ENCODE peak calls at places on chromosome 20, in seven cellular contexts. P is PC-3, Y is epithelial cell of esophagus, U is OCI-LY7, M is AG04450, Z is brain microvascular endothelial cell, B is kidney epithelial cell. G is an unnamed sample.

GRCh38 chr20:57391439-57392129 is 388 bp downstream of the RBM38 start:
- DNase-seq in P (peak), Y (peak), U (peak), M (no peak), Z (no peak), B (no peak), G (no peak)

GRCh38 chr20:36645998-36646397 is at the start of gene SLA2:
- DNase-seq in P (no peak), Y (no peak), U (peak), M (no peak), Z (no peak), B (no peak), G (no peak)

GRCh38 chr20:611047-611842 is 1.1 kb upstream of the TCF15 start:
- DNase-seq in P (no peak), Y (no peak), U (no peak), M (no peak), Z (no peak), B (no peak), G (no peak)

GRCh38 chr20:49612127-49612738 is 44.3 kb upstream of the PTGIS start:
- DNase-seq in P (no peak), Y (no peak), U (no peak), M (no peak), Z (no peak), B (no peak), G (no peak)

GRCh38 chr20:17650301-17650761 is 31.7 kb downstream of the RRBP1 start:
- DNase-seq in P (no peak), Y (no peak), U (peak), M (no peak), Z (no peak), B (no peak), G (no peak)

GRCh38 chr20:56995157-56995556 is 271.3 kb downstream of the BMP7 start:
- DNase-seq in P (no peak), Y (no peak), U (no peak), M (no peak), Z (no peak), B (no peak), G (no peak)

GRCh38 chr20:38728911-38729642 is 4.8 kb downstream of the SLC32A1 start:
- DNase-seq in P (no peak), Y (no peak), U (no peak), M (no peak), Z (no peak), B (no peak), G (no peak)

GRCh38 chr20:50654899-50655298 is 36.4 kb downstream of the RIPOR3 start:
- DNase-seq in P (no peak), Y (no peak), U (no peak), M (no peak), Z (no peak), B (no peak), G (no peak)

GRCh38 chr20:5180421-5180820 is 53.6 kb downstream of the CDS2 start:
- DNase-seq in P (no peak), Y (no peak), U (no peak), M (no peak), Z (no peak), B (no peak), G (no peak)

GRCh38 chr20:38150595-38151170 is 14.4 kb downstream of the TGM2 start:
- DNase-seq in P (no peak), Y (no peak), U (no peak), M (no peak), Z (no peak), B (no peak), G (no peak)

GRCh38 chr20:39137299-39137698 is 175.2 kb downstream of the DHX35 start:
- DNase-seq in P (no peak), Y (no peak), U (no peak), M (no peak), Z (no peak), B (no peak), G (no peak)

GRCh38 chr20:39700527-39700926 is 738.4 kb downstream of the DHX35 start:
- DNase-seq in P (no peak), Y (no peak), U (no peak), M (no peak), Z (no peak), B (no peak), G (no peak)

GRCh38 chr20:10505320-10506226 is 70.5 kb downstream of the SLX4IP start:
- DNase-seq in P (no peak), Y (peak), U (no peak), M (no peak), Z (no peak), B (no peak), G (no peak)

GRCh38 chr20:37803476-37804307 is 99.2 kb upstream of the VSTM2L start:
- DNase-seq in P (no peak), Y (no peak), U (peak), M (no peak), Z (no peak), B (no peak), G (no peak)

GRCh38 chr20:54168961-54169862 is 4.6 kb downstream of the CYP24A1 start:
- DNase-seq in P (peak), Y (peak), U (no peak), M (no peak), Z (no peak), B (no peak), G (no peak)

GRCh38 chr20:1669304-1669703 is 11.7 kb upstream of the SIRPG start:
- DNase-seq in P (no peak), Y (no peak), U (no peak), M (no peak), Z (peak), B (no peak), G (no peak)

GRCh38 chr20:35303735-35304431 is 11.7 kb upstream of the FAM83C start:
- DNase-seq in P (peak), Y (peak), U (peak), M (no peak), Z (peak), B (peak), G (peak)

GRCh38 chr20:31515775-31516107 is 1.5 kb downstream of the HM13 start:
- DNase-seq in P (no peak), Y (no peak), U (peak), M (no peak), Z (no peak), B (no peak), G (no peak)

GRCh38 chr20:49661560-49662329 is 51.9 kb downstream of the B4GALT5 start:
- DNase-seq in P (no peak), Y (peak), U (no peak), M (no peak), Z (no peak), B (no peak), G (no peak)

GRCh38 chr20:50107796-50108331 is 5.1 kb downstream of the UBE2V1 start:
- DNase-seq in P (no peak), Y (no peak), U (no peak), M (no peak), Z (no peak), B (no peak), G (no peak)

GRCh38 chr20:6468751-6469150 is 298.7 kb upstream of the BMP2 start:
- DNase-seq in P (peak), Y (no peak), U (no peak), M (no peak), Z (no peak), B (no peak), G (no peak)

GRCh38 chr20:23245553-23246128 is 105.0 kb upstream of the NXT1 start:
- DNase-seq in P (peak), Y (peak), U (peak), M (no peak), Z (no peak), B (no peak), G (no peak)

GRCh38 chr20:31543966-31544598 is 29.8 kb downstream of the HM13 start:
- DNase-seq in P (peak), Y (peak), U (no peak), M (peak), Z (peak), B (no peak), G (peak)

GRCh38 chr20:49672109-49672681 is 41.5 kb downstream of the B4GALT5 start:
- DNase-seq in P (no peak), Y (no peak), U (peak), M (no peak), Z (no peak), B (no peak), G (peak)

GRCh38 chr20:37362821-37363220 is 16.9 kb downstream of the SRC start:
- DNase-seq in P (no peak), Y (no peak), U (no peak), M (no peak), Z (no peak), B (no peak), G (no peak)

GRCh38 chr20:44016525-44016924 is 101.9 kb downstream of the TOX2 start:
- DNase-seq in P (no peak), Y (no peak), U (no peak), M (no peak), Z (no peak), B (no peak), G (no peak)

GRCh38 chr20:23059831-23060230 is 10.4 kb upstream of the THBD start:
- DNase-seq in P (no peak), Y (no peak), U (no peak), M (no peak), Z (no peak), B (no peak), G (no peak)

GRCh38 chr20:57432874-57433491 is 41.8 kb downstream of the RBM38 start:
- DNase-seq in P (peak), Y (peak), U (peak), M (no peak), Z (no peak), B (no peak), G (no peak)

GRCh38 chr20:32012159-32012682 is 2.0 kb downstream of the CCM2L start:
- DNase-seq in P (no peak), Y (no peak), U (no peak), M (no peak), Z (no peak), B (no peak), G (no peak)

GRCh38 chr20:40532103-40532502 is 156.9 kb downstream of the MAFB start:
- DNase-seq in P (no peak), Y (peak), U (peak), M (no peak), Z (peak), B (no peak), G (no peak)

GRCh38 chr20:52103469-52103910 is 88.1 kb downstream of the ZFP64 start:
- DNase-seq in P (no peak), Y (peak), U (no peak), M (no peak), Z (peak), B (no peak), G (no peak)

GRCh38 chr20:36904690-36905089 is 28.8 kb downstream of the TLDC2 start:
- DNase-seq in P (no peak), Y (no peak), U (no peak), M (no peak), Z (no peak), B (no peak), G (no peak)

GRCh38 chr20:62891111-62891510 is 29.5 kb upstream of the TCFL5 start:
- DNase-seq in P (no peak), Y (no peak), U (no peak), M (no peak), Z (no peak), B (no peak), G (no peak)

GRCh38 chr20:47354388-47354709 is 2.1 kb downstream of the ZMYND8 start:
- DNase-seq in P (no peak), Y (no peak), U (no peak), M (no peak), Z (no peak), B (no peak), G (no peak)

GRCh38 chr20:5608448-5609161 is 141.6 kb upstream of the SHLD1 start:
- DNase-seq in P (peak), Y (peak), U (no peak), M (no peak), Z (no peak), B (no peak), G (no peak)

GRCh38 chr20:23244207-23244915 is 106.2 kb upstream of the NXT1 start:
- DNase-seq in P (no peak), Y (no peak), U (no peak), M (no peak), Z (no peak), B (no peak), G (no peak)

GRCh38 chr20:4026093-4026601 is 10.8 kb upstream of the RNF24 start:
- DNase-seq in P (peak), Y (peak), U (no peak), M (peak), Z (peak), B (no peak), G (no peak)
- TF ChIP-seq CTCF in P (peak), Y (peak), U (peak), M (peak), Z (peak), B (peak), G (peak)

GRCh38 chr20:19812056-19812455 is 54.0 kb downstream of the RIN2 start:
- DNase-seq in P (no peak), Y (no peak), U (no peak), M (peak), Z (no peak), B (no peak), G (no peak)
- H3K4me3 ChIP-seq in P (no peak), Y (no peak), U (no peak), M (no peak), Z (no peak), B (no peak), G (no peak)

GRCh38 chr20:45467172-45467571 is 2.4 kb upstream of the WFDC2 start:
- DNase-seq in P (no peak), Y (no peak), U (no peak), M (no peak), Z (no peak), B (no peak), G (no peak)

GRCh38 chr20:45467861-45468260 is 1.7 kb upstream of the WFDC2 start:
- DNase-seq in P (no peak), Y (no peak), U (no peak), M (no peak), Z (no peak), B (no peak), G (no peak)

GRCh38 chr20:45469336-45470261 is at the start of gene WFDC2:
- DNase-seq in P (no peak), Y (no peak), U (no peak), M (no peak), Z (no peak), B (no peak), G (no peak)

GRCh38 chr20:45470262-45470931 is 844 bp downstream of the WFDC2 start:
- DNase-seq in P (no peak), Y (peak), U (no peak), M (no peak), Z (no peak), B (no peak), G (no peak)

GRCh38 chr20:45470939-45471338 is 1.4 kb downstream of the WFDC2 start:
- DNase-seq in P (no peak), Y (no peak), U (no peak), M (no peak), Z (no peak), B (no peak), G (no peak)
- TF ChIP-seq CTCF in P (no peak), Y (no peak), U (no peak), M (peak), Z (peak), B (no peak), G (peak)

GRCh38 chr20:59526242-59527225 is 77.8 kb upstream of the PHACTR3 start:
- DNase-seq in P (peak), Y (no peak), U (no peak), M (no peak), Z (no peak), B (no peak), G (no peak)
- H3K4me3 ChIP-seq in P (no peak), Y (no peak), U (no peak), M (no peak), Z (no peak), B (no peak), G (no peak)

DNA sequence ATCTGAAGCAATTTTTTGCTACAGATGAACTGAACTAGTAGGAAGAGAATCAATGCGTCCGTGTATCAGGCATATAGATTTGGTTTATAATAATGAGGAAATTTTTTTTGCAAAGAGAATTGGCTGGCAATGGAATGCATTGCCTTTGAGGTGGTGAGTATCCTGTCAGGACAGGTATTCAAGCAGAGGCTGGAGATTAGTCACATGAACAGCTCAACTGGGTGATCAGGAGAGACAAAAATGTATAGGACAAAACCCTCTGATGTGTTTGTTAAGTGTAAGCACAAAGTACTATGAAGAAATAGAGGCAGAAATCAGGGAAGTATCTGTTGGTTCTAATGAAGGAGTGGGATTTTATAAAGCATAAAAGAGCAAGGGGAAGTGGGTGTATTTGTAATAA is 80.5 kb downstream of the ISM1 start:
- DNase-seq in P (no peak), Y (peak), U (no peak), M (no peak), Z (no peak), B (no peak), G (no peak)
- TF ChIP-seq CTCF in P (no peak), Y (no peak), U (no peak), M (no peak), Z (no peak), B (no peak), G (no peak)

GRCh38 chr20:64261138-64261537 is 5.6 kb downstream of the PCMTD2 start:
- DNase-seq in P (no peak), Y (no peak), U (no peak), M (peak), Z (peak), B (no peak), G (peak)
- H3K4me3 ChIP-seq in P (no peak), Y (no peak), U (no peak), M (no peak), Z (no peak), B (no peak), G (no peak)